ENCODE peak calls at places on chromosomes 3 and 15, in nine cellular contexts. E is tibial artery; S is aorta; F is stomach; H is CD8-positive, alpha-beta memory T cell; W is Panc1; I is transverse colon; C is psoas muscle; U is CD8-positive, alpha-beta T cell. P is an unnamed sample. For H3K27me3, the result is how much of the 10 kb centered on the place peaks cover.

GRCh38 chr15:41622901-41623300 is 37.3 kb upstream of the MGA start:
- DNase-seq in C (no peak), E (no peak), U (no peak), F (no peak), H (no peak), W (no peak), I (no peak), S (no peak), P (no peak)

GRCh38 chr3:156727519-156728205 is 53.3 kb downstream of the TIPARP start:
- DNase-seq in F (no peak), E (no peak), C (no peak), H (no peak), S (no peak), U (no peak), I (no peak), W (no peak), P (no peak)

GRCh38 chr15:75749820-75750219 is 37.2 kb upstream of the CSPG4 start:
- DNase-seq in W (no peak), E (no peak), U (no peak), C (no peak), F (no peak), S (peak), I (peak), H (peak), P (no peak)

GRCh38 chr15:71577071-71577470 is 233.3 kb upstream of the NR2E3 start:
- DNase-seq in H (no peak), S (no peak), E (no peak), I (no peak), C (no peak), W (no peak), F (no peak), U (no peak), P (no peak)

GRCh38 chr3:123610331-123610730 is 25.5 kb upstream of the HACD2 start:
- DNase-seq in C (no peak), H (no peak), F (no peak), U (no peak), W (no peak), E (no peak), I (no peak), S (no peak), P (peak)

GRCh38 chr15:74222705-74223104 is 13.4 kb upstream of the CCDC33 start:
- DNase-seq in I (peak), W (no peak), C (no peak), S (no peak), E (no peak), H (no peak), U (no peak), F (no peak), P (peak)

GRCh38 chr15:99197861-99198260 is 51.5 kb downstream of the TTC23 start:
- DNase-seq in F (no peak), I (no peak), U (no peak), W (no peak), S (no peak), E (no peak), H (no peak), C (no peak), P (no peak)

GRCh38 chr3:98003306-98003969 is 31.2 kb upstream of the RIOX2 start:
- DNase-seq in E (no peak), W (no peak), S (no peak), F (no peak), C (no peak), H (no peak), U (no peak), I (no peak), P (peak)

GRCh38 chr3:4426782-4427344 is 40.2 kb downstream of the SUMF1 start:
- DNase-seq in F (no peak), S (no peak), U (no peak), E (no peak), W (peak), I (no peak), H (no peak), C (no peak), P (peak)

GRCh38 chr3:124250053-124250452 is 258.1 kb upstream of the ROPN1 start:
- DNase-seq in U (no peak), I (no peak), H (no peak), F (no peak), E (no peak), S (no peak), W (no peak), C (no peak), P (no peak)

GRCh38 chr3:194474675-194475074 is 12.1 kb downstream of the ATP13A3 start:
- DNase-seq in S (no peak), C (no peak), U (no peak), W (no peak), E (no peak), H (no peak), I (no peak), F (no peak), P (no peak)

GRCh38 chr3:157098823-157099185 is 61.1 kb downstream of the CCNL1 start:
- DNase-seq in C (no peak), H (no peak), S (no peak), I (no peak), U (no peak), F (no peak), W (no peak), E (no peak), P (no peak)

GRCh38 chr3:101484805-101485620 is 28.0 kb downstream of the SENP7 start:
- DNase-seq in W (no peak), H (no peak), C (no peak), E (no peak), I (no peak), F (no peak), U (no peak), S (no peak), P (no peak)

GRCh38 chr3:108352176-108352575 is 55.8 kb downstream of the HHLA2 start:
- DNase-seq in W (no peak), E (no peak), C (no peak), U (no peak), S (no peak), H (no peak), I (no peak), F (no peak), P (no peak)

GRCh38 chr15:45588199-45588910 is 1.2 kb downstream of the BLOC1S6 start:
- DNase-seq in S (no peak), W (no peak), C (no peak), U (no peak), F (no peak), H (no peak), I (no peak), E (no peak), P (no peak)

GRCh38 chr3:141860766-141861513 is 15.5 kb upstream of the ATP1B3 start:
- DNase-seq in E (no peak), U (no peak), F (no peak), H (no peak), C (no peak), W (no peak), I (no peak), S (no peak), P (peak)

GRCh38 chr3:114595521-114596028 is 301.7 kb downstream of the TIGIT start:
- DNase-seq in H (no peak), C (no peak), F (no peak), E (no peak), W (no peak), S (no peak), I (no peak), U (no peak), P (no peak)

GRCh38 chr15:78840661-78841060 is 29.4 kb upstream of the ADAMTS7 start:
- DNase-seq in C (no peak), W (no peak), S (peak), F (no peak), I (no peak), E (peak), U (no peak), H (no peak), P (peak)

GRCh38 chr3:144085964-144086363 is 114.3 kb downstream of the DIPK2A start:
- DNase-seq in F (no peak), E (no peak), H (no peak), C (no peak), W (no peak), U (no peak), I (no peak), S (no peak), P (peak)

GRCh38 chr15:67854358-67854757 is 14.5 kb upstream of the RNU6-1 start:
- DNase-seq in C (no peak), S (no peak), W (no peak), E (no peak), F (no peak), U (no peak), I (no peak), H (no peak), P (no peak)

GRCh38 chr15:74632601-74633000 is 17.0 kb downstream of the CLK3 start:
- DNase-seq in W (no peak), E (no peak), S (no peak), C (no peak), F (no peak), I (no peak), U (no peak), H (no peak), P (no peak)

GRCh38 chr15:81516461-81516860 is 142.4 kb upstream of the TMC3 start:
- DNase-seq in S (no peak), E (no peak), F (no peak), I (no peak), C (no peak), W (no peak), U (no peak), H (no peak), P (no peak)

GRCh38 chr3:194076486-194076885 is 59.5 kb upstream of the HES1 start:
- DNase-seq in S (no peak), E (no peak), H (no peak), U (no peak), I (no peak), C (no peak), F (no peak), W (no peak), P (no peak)

GRCh38 chr15:96345560-96346389 is 15.3 kb downstream of the NR2F2 start:
- DNase-seq in S (peak), C (peak), W (no peak), F (peak), U (no peak), I (no peak), H (no peak), E (peak), P (peak)

GRCh38 chr3:14795996-14796395 is 22.8 kb upstream of the FGD5 start:
- DNase-seq in H (no peak), C (no peak), U (no peak), S (no peak), I (no peak), E (no peak), W (no peak), F (no peak), P (no peak)

GRCh38 chr3:108462899-108463298 is 47.5 kb downstream of the MYH15 start:
- DNase-seq in S (no peak), W (no peak), H (no peak), C (no peak), E (no peak), F (no peak), U (no peak), I (no peak), P (peak)

GRCh38 chr3:39208463-39209055 is 16.2 kb upstream of the XIRP1 start:
- DNase-seq in C (peak), F (peak), W (peak), I (peak), E (peak), U (no peak), H (no peak), S (peak), P (peak)

GRCh38 chr3:129182390-129183180 is 1.1 kb downstream of the CNBP start:
- DNase-seq in I (peak), U (peak), E (no peak), C (no peak), S (no peak), F (no peak), H (peak), W (no peak), P (peak)

GRCh38 chr3:50256978-50257890 is 11.7 kb upstream of the SEMA3B start:
- DNase-seq in U (no peak), S (peak), I (peak), E (no peak), H (no peak), W (no peak), C (no peak), F (peak), P (no peak)

GRCh38 chr3:122314467-122314866 is 10.6 kb upstream of the CSTA start:
- DNase-seq in H (no peak), U (no peak), W (no peak), E (no peak), I (no peak), F (no peak), C (no peak), S (no peak), P (no peak)

GRCh38 chr15:82139823-82140268 is 94.0 kb upstream of the MEX3B start:
- DNase-seq in E (no peak), U (no peak), I (no peak), H (no peak), S (no peak), W (no peak), F (no peak), C (no peak), P (peak)

GRCh38 chr3:27596334-27596841 is 112.2 kb upstream of the SLC4A7 start:
- DNase-seq in S (no peak), U (no peak), H (no peak), W (no peak), F (no peak), E (no peak), C (no peak), I (no peak), P (no peak)

GRCh38 chr15:40340038-40340739 is 550 bp downstream of the CCDC9B start:
- DNase-seq in S (peak), E (peak), I (peak), F (peak), H (no peak), C (peak), U (no peak), W (no peak), P (peak)
- H3K4me3 ChIP-seq in S (no peak), E (peak), I (peak), F (peak), H (no peak), C (peak), U (no peak), W (peak), P (peak)

GRCh38 chr3:94365006-94365405 is 302.1 kb downstream of the NSUN3 start:
- DNase-seq in S (no peak), I (peak), F (no peak), H (no peak), W (no peak), U (no peak), C (no peak), E (no peak), P (no peak)

DNA sequence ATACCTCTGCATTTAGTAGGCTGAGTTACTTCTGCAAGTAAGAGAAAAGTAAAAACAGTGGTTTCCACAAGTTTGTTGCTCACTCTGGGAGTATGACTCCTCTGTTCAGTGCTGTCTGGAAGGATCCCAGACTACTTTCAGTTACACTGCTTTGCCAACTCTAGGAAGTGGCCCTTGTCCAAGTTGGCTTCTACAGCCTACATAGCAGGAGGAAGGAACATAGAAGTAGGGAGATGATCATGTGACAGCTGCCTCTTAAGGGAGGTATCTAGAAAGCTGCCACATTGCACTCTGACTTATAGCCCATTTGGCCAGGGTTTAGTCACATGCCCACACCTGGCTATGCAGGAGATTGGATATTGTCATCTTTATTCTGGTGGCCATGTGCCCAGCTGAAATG is 298.1 kb downstream of the NSUN3 start:
- DNase-seq in E (peak), U (no peak), W (no peak), F (peak), C (no peak), H (no peak), I (peak), S (peak), P (no peak)
- H3K27me3 ChIP-seq in E (under half), U (under half), W (under half), F (under half), C (under half), H (under half), I (under half), S (under half), P (under half)

GRCh38 chr3:16658933-16659793 is 53.9 kb upstream of the DAZL start:
- DNase-seq in I (no peak), U (no peak), C (no peak), E (no peak), W (no peak), S (no peak), F (no peak), H (no peak), P (no peak)

GRCh38 chr3:16668776-16669545 is 63.7 kb upstream of the DAZL start:
- DNase-seq in I (no peak), E (no peak), H (no peak), C (no peak), W (no peak), S (no peak), U (no peak), F (no peak), P (no peak)

GRCh38 chr3:16665282-16665741 is 60.1 kb upstream of the DAZL start:
- DNase-seq in F (no peak), U (no peak), E (no peak), W (no peak), I (peak), H (no peak), C (no peak), S (no peak), P (peak)

GRCh38 chr3:16667633-16668032 is 62.4 kb upstream of the DAZL start:
- DNase-seq in I (no peak), S (no peak), F (no peak), W (no peak), E (no peak), C (no peak), H (no peak), U (no peak), P (no peak)

DNA sequence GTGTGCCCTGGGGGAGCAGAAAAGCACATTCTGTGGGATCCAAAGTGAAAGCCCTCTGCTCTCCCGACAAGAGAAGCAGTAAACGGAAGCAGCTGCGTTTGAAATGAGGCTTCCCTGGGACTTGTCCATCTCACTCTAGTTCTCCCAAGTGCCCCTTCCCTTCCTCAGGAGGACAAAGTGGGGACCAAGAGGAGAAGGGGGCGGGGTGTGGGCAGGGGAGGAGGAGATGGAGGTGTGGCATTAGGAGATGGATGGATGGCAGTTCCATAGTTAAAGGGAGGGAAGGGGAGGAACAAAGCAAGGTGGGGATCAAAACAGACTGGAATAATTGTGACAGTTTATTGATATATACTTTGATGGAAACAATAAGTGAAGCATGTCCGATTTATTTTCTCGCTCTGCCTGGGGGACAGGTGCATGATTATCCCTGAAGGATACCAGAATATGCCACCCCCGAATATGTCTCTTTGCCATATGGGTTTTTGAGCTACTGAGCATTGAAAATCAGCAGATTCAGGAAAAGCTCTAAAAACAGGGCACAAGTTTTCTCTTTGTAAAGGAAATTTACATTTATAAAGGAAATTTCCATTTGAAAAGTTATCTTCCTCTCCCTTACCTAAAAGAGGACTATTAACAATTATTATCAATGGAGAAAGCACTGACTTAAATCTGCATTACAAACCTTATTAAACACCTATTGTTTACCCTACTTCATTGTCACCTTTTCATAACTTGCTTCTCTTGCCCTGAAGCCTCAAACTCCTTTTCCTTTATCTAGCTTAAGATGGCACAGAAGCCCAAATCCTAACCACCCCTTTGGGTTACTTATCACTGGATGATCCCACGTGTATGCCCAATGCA is 58.9 kb upstream of the DAZL start:
- DNase-seq in F (no peak), E (no peak), C (no peak), W (no peak), S (no peak), U (no peak), H (no peak), I (no peak), P (no peak)
- H3K4me3 ChIP-seq in F (no peak), E (no peak), C (peak), W (peak), S (no peak), U (no peak), H (no peak), I (no peak), P (no peak)

GRCh38 chr15:91237493-91237892 is 137.4 kb downstream of the SV2B start:
- DNase-seq in U (no peak), W (no peak), E (no peak), C (no peak), H (no peak), S (no peak), I (no peak), F (no peak), P (no peak)
- H3K27me3 ChIP-seq in U (under half), W (under half), E (under half), C (under half), H (under half), S (under half), I (under half), F (under half), P (under half)

DNA sequence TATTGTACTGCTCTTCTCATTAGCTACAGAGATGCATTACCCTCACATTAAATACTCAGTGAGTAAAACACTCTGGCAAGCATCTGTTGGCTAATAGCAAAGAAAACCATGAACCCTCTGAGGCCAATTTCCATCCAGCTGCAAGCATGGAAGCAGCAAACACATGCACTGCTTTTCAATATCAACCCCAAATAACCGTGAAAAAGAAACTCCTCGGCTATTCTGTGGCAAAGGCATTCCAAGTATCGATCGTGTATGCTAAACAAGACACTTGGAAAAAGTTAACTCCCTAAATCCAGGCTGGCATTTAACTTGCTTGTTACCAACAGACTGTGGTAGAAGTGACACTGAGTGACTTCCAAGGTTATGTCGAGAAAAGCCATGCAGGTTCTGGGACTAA is 67.0 kb downstream of the PEAK1 start:
- DNase-seq in W (no peak), S (no peak), F (no peak), H (no peak), E (no peak), U (no peak), C (no peak), I (no peak), P (no peak)
- H3K4me3 ChIP-seq in W (no peak), S (no peak), F (no peak), H (no peak), E (no peak), U (no peak), C (no peak), I (no peak), P (no peak)

GRCh38 chr3:32817561-32818430 is at the start of gene TRIM71:
- DNase-seq in C (no peak), W (no peak), U (no peak), E (no peak), S (no peak), I (no peak), H (no peak), F (no peak), P (peak)
- H3K27me3 ChIP-seq in C (under half), W (under half), U (under half), E (half or more), S (under half), I (half or more), H (under half), F (under half), P (half or more)

P was measured in A673.